ENCODE peak calls at places on chromosomes 12 and 14, in six cellular contexts. Z is activated T-helper 1 cell treated with Interleukin-2 at 50 U/mL for 16 hours; U is NCI-H460; L is AG10803; J is astrocyte; P is stimulated activated CD8-positive, alpha-beta memory T cell treated with anti-CD3 and anti-CD28 coated beads, Interleukin-4, amount 100 ng/mL, for 4 hours. B is an unnamed sample.

GRCh38 chr12:77485961-77486579 is 344.6 kb upstream of the NAV3 start:
- DNase-seq in L (no peak), P (no peak), J (no peak), U (no peak), Z (no peak), B (no peak)

GRCh38 chr14:36227802-36228201 is 51.3 kb upstream of the PTCSC3 start:
- DNase-seq in J (peak), Z (no peak), U (no peak), L (no peak), P (no peak), B (no peak)

GRCh38 chr14:60101801-60102200 is 10.1 kb downstream of the PCNX4 start:
- DNase-seq in J (peak), L (peak), U (no peak), Z (no peak), P (no peak), B (no peak)

GRCh38 chr14:89618821-89619551 is 202.0 kb upstream of the FOXN3 start:
- DNase-seq in U (peak), J (peak), Z (peak), L (peak), P (peak), B (peak)

GRCh38 chr14:105537580-105538474 is 11.4 kb downstream of the TMEM121 start:
- DNase-seq in U (peak), L (no peak), J (no peak), Z (peak), P (no peak), B (peak)

GRCh38 chr12:34600592-34601462 is 578.5 kb downstream of the ALG10 start:
- DNase-seq in U (no peak), Z (no peak), L (no peak), J (no peak), P (no peak), B (no peak)

GRCh38 chr12:124673881-124674617 is 106.6 kb upstream of the NCOR2 start:
- DNase-seq in J (no peak), Z (no peak), P (no peak), L (no peak), U (no peak), B (no peak)

GRCh38 chr14:95248422-95248821 is 71.3 kb downstream of the CLMN start:
- DNase-seq in U (no peak), J (peak), P (no peak), Z (no peak), L (peak), B (no peak)

GRCh38 chr14:23520899-23521521 is 30.6 kb downstream of the ZFHX2 start:
- DNase-seq in Z (no peak), J (no peak), P (no peak), L (no peak), U (no peak), B (no peak)

GRCh38 chr12:24853588-24853987 is 95.3 kb downstream of the BCAT1 start:
- DNase-seq in J (peak), Z (no peak), U (no peak), L (peak), P (no peak), B (no peak)

GRCh38 chr12:66934289-66934688 is 255.4 kb upstream of the GRIP1 start:
- DNase-seq in Z (no peak), J (no peak), L (no peak), U (no peak), P (no peak), B (no peak)

GRCh38 chr12:71671816-71672215 is 7.7 kb downstream of the THAP2 start:
- DNase-seq in P (no peak), J (no peak), L (no peak), Z (no peak), U (no peak), B (no peak)

GRCh38 chr12:105921872-105922669 is 216.7 kb downstream of the NUAK1 start:
- DNase-seq in J (no peak), Z (no peak), L (peak), U (no peak), P (no peak), B (no peak)

GRCh38 chr12:22333751-22334695 is 484 bp downstream of the ST8SIA1 start:
- DNase-seq in U (no peak), L (no peak), J (no peak), P (no peak), Z (no peak), B (no peak)

GRCh38 chr14:64053694-64054669 is 201.2 kb downstream of the SYNE2 start:
- DNase-seq in P (no peak), U (no peak), J (no peak), Z (no peak), L (no peak), B (no peak)

GRCh38 chr14:44300911-44301310 is 206.2 kb downstream of the FSCB start:
- DNase-seq in Z (no peak), P (no peak), L (no peak), U (no peak), J (no peak), B (no peak)

B was measured in activated CD8-positive, alpha-beta memory T cell treated with anti-CD3 and anti-CD28 coated beads for 1 hour.